ENCODE peak calls at places on chromosomes 6 and 20, in ten cellular contexts. P is NCI-H1417; J is NCI-H1436 treated with DMSO at 0.1 percent for 48 hours; Q is stimulated activated naive B cell treated with anti-CD40 and anti-IgM and Interleukin-4, amounts not matched to agents 10 μg/mL and 1 μg/mL and 100 μg/mL, for 72 hours; N is stimulated activated CD4-positive, alpha-beta T cell treated with anti-CD3 and anti-CD28 coated beads, Interleukin-2, amount 100 ng/mL, for 48 hours; C is type B pancreatic cell; O is GM13977; B is GM12865; V is NAMALWA; H is mammary epithelial cell. Z is an unnamed sample.

GRCh38 chr6:5989141-5989723 is 17.5 kb downstream of the NRN1 start:
- DNase-seq in P (no peak), J (no peak), Q (no peak), N (no peak), C (no peak), O (no peak), B (no peak), V (no peak), H (no peak), Z (no peak)

GRCh38 chr6:72787521-72788031 is 165.7 kb downstream of the KCNQ5 start:
- DNase-seq in P (no peak), J (no peak), Q (no peak), N (no peak), C (no peak), O (no peak), B (no peak), V (no peak), H (peak), Z (no peak)

GRCh38 chr20:12827796-12828406 is 180.9 kb upstream of the SPTLC3 start:
- DNase-seq in P (peak), J (no peak), Q (no peak), N (no peak), C (no peak), O (no peak), B (no peak), V (no peak), H (no peak), Z (no peak)

GRCh38 chr20:55153321-55153720 is 677.9 kb downstream of the DOK5 start:
- DNase-seq in P (no peak), J (no peak), Q (no peak), N (no peak), C (no peak), O (no peak), B (no peak), V (no peak), H (peak), Z (no peak)

GRCh38 chr6:116100419-116101297 is at the start of gene NT5DC1:
- DNase-seq in P (peak), J (peak), Q (peak), N (peak), C (peak), O (peak), B (peak), V (peak), H (peak), Z (peak)

GRCh38 chr20:62888910-62889309 is 27.3 kb upstream of the TCFL5 start:
- DNase-seq in P (no peak), J (no peak), Q (no peak), N (no peak), C (no peak), O (no peak), B (no peak), V (no peak), H (no peak), Z (no peak)

GRCh38 chr20:47348539-47349142 is 7.9 kb downstream of the ZMYND8 start:
- DNase-seq in P (no peak), J (no peak), Q (no peak), N (no peak), C (no peak), O (no peak), B (no peak), V (no peak), H (no peak), Z (no peak)

GRCh38 chr6:148265058-148265457 is 77.6 kb upstream of the SASH1 start:
- DNase-seq in P (peak), J (no peak), Q (no peak), N (no peak), C (no peak), O (no peak), B (no peak), V (no peak), H (no peak), Z (no peak)

GRCh38 chr20:21901470-21902275 is 196.2 kb downstream of the PAX1 start:
- DNase-seq in P (peak), J (no peak), Q (no peak), N (no peak), C (no peak), O (no peak), B (no peak), V (no peak), H (no peak), Z (no peak)

GRCh38 chr6:109820706-109821350 is 129.7 kb downstream of the FIG4 start:
- DNase-seq in P (no peak), J (no peak), Q (no peak), N (no peak), C (no peak), O (peak), B (peak), V (no peak), H (no peak), Z (peak)

GRCh38 chr6:132425176-132425575 is 23.9 kb upstream of the MOXD1 start:
- DNase-seq in P (no peak), J (no peak), Q (no peak), N (no peak), C (no peak), O (no peak), B (no peak), V (no peak), H (no peak), Z (no peak)

GRCh38 chr20:32685541-32686529 is 12.1 kb upstream of the C20orf203 start:
- DNase-seq in P (no peak), J (no peak), Q (no peak), N (no peak), C (no peak), O (no peak), B (no peak), V (no peak), H (no peak), Z (no peak)

GRCh38 chr6:118650500-118651281 is 700 bp downstream of the CEP85L start:
- DNase-seq in P (peak), J (no peak), Q (peak), N (peak), C (peak), O (peak), B (peak), V (peak), H (peak), Z (no peak)

GRCh38 chr20:3080939-3081388 is 3.6 kb downstream of the AVP start:
- DNase-seq in P (no peak), J (no peak), Q (no peak), N (no peak), C (no peak), O (no peak), B (no peak), V (no peak), H (no peak), Z (no peak)

GRCh38 chr6:142845143-142845571 is 99.8 kb downstream of the HIVEP2 start:
- DNase-seq in P (peak), J (no peak), Q (no peak), N (no peak), C (no peak), O (no peak), B (peak), V (peak), H (peak), Z (no peak)

GRCh38 chr6:52513464-52513863 is 63.4 kb downstream of the TRAM2 start:
- DNase-seq in P (no peak), J (no peak), Q (no peak), N (no peak), C (no peak), O (no peak), B (no peak), V (no peak), H (no peak), Z (no peak)

GRCh38 chr20:46350986-46351267 is 42.6 kb upstream of the CDH22 start:
- DNase-seq in P (no peak), J (no peak), Q (no peak), N (no peak), C (no peak), O (no peak), B (no peak), V (no peak), H (no peak), Z (no peak)

GRCh38 chr6:137389150-137389664 is 105.0 kb downstream of the OLIG3 start:
- DNase-seq in P (no peak), J (no peak), Q (peak), N (peak), C (no peak), O (peak), B (peak), V (peak), H (peak), Z (peak)

GRCh38 chr6:135498178-135498841 is 770 bp upstream of the AHI1 start:
- DNase-seq in P (peak), J (peak), Q (peak), N (peak), C (no peak), O (peak), B (peak), V (peak), H (peak), Z (no peak)

GRCh38 chr6:35258858-35259193 is 709 bp upstream of the ZNF76 start:
- DNase-seq in P (peak), J (no peak), Q (no peak), N (no peak), C (no peak), O (no peak), B (no peak), V (peak), H (no peak), Z (no peak)

GRCh38 chr6:26311385-26312095 is 53.5 kb upstream of the BTN3A2 start:
- DNase-seq in P (peak), J (no peak), Q (peak), N (peak), C (no peak), O (no peak), B (peak), V (peak), H (peak), Z (peak)

GRCh38 chr6:134875367-134875766 is 74.5 kb downstream of the ALDH8A1 start:
- DNase-seq in P (no peak), J (no peak), Q (no peak), N (no peak), C (no peak), O (no peak), B (peak), V (peak), H (peak), Z (no peak)

GRCh38 chr20:37077009-37077408 is 18.8 kb downstream of the RBL1 start:
- DNase-seq in P (no peak), J (no peak), Q (no peak), N (no peak), C (no peak), O (no peak), B (no peak), V (no peak), H (no peak), Z (no peak)

Z was measured in GM12878.